ENCODE peak calls at places on chromosomes 4 and X, in ten cellular contexts. B, V, Y, C, N, W, A, F, T and K are unnamed samples.

GRCh38 chrX:88284844-88285243 is 462.2 kb upstream of the CPXCR1 start:
- DNase-seq in F (no peak), C (no peak), V (no peak), N (no peak), Y (no peak), W (no peak), A (no peak), T (no peak), B (no peak), K (no peak)

GRCh38 chr4:147733614-147734344 is 1.9 kb downstream of the ARHGAP10 start:
- DNase-seq in F (no peak), W (no peak), C (peak), V (no peak), T (no peak), Y (peak), A (no peak), N (no peak), B (no peak), K (no peak)

GRCh38 chr4:119132306-119132705 is 3.3 kb upstream of the MYOZ2 start:
- DNase-seq in A (no peak), B (no peak), N (no peak), T (no peak), V (no peak), F (no peak), W (no peak), C (no peak), Y (peak), K (no peak)

GRCh38 chr4:38333219-38333618 is 330.8 kb upstream of the KLF3 start:
- DNase-seq in C (no peak), B (no peak), N (no peak), V (no peak), T (no peak), W (no peak), F (no peak), A (no peak), Y (no peak), K (no peak)

GRCh38 chrX:41518127-41518840 is 71.1 kb downstream of the NYX start:
- DNase-seq in Y (no peak), W (no peak), N (no peak), A (no peak), T (no peak), C (no peak), B (no peak), V (no peak), F (no peak), K (no peak)

GRCh38 chr4:26238426-26238781 is 82.4 kb upstream of the RBPJ start:
- DNase-seq in A (no peak), N (no peak), W (no peak), T (no peak), C (no peak), Y (no peak), F (no peak), V (no peak), B (no peak), K (no peak)

GRCh38 chr4:41644288-41644914 is 104.1 kb downstream of the PHOX2B start:
- DNase-seq in B (peak), F (peak), A (no peak), Y (peak), C (peak), T (peak), N (peak), W (no peak), V (peak), K (no peak)

GRCh38 chr4:144531841-144532240 is 114.1 kb upstream of the HHIP start:
- DNase-seq in W (no peak), B (no peak), N (no peak), C (no peak), A (no peak), T (no peak), V (no peak), F (no peak), Y (no peak), K (no peak)

GRCh38 chr4:28482580-28482979 is 1621.9 kb downstream of the STIM2 start:
- DNase-seq in N (no peak), W (no peak), C (no peak), T (no peak), Y (no peak), F (no peak), V (no peak), A (no peak), B (no peak), K (no peak)

GRCh38 chrX:34653811-34654210 is 3.3 kb downstream of the TMEM47 start:
- DNase-seq in C (no peak), W (no peak), V (no peak), B (no peak), Y (peak), F (no peak), T (no peak), A (no peak), N (no peak), K (no peak)

GRCh38 chr4:131207589-131207988 is 1941.5 kb upstream of the PCDH10 start:
- DNase-seq in W (no peak), F (no peak), Y (no peak), A (no peak), B (no peak), T (no peak), V (no peak), C (no peak), N (no peak), K (no peak)

GRCh38 chr4:116925900-116926457 is 159.4 kb downstream of the TRAM1L1 start:
- DNase-seq in N (no peak), V (peak), Y (peak), F (peak), T (no peak), C (peak), W (no peak), A (no peak), B (peak), K (no peak)

GRCh38 chr4:116923389-116923788 is 162.0 kb downstream of the TRAM1L1 start:
- DNase-seq in C (no peak), F (no peak), W (no peak), A (no peak), B (no peak), Y (no peak), T (no peak), N (no peak), V (no peak), K (no peak)

GRCh38 chr4:116930329-116930728 is 155.0 kb downstream of the TRAM1L1 start:
- DNase-seq in T (no peak), Y (no peak), F (no peak), V (no peak), B (no peak), A (no peak), W (no peak), N (no peak), C (no peak), K (no peak)

DNA sequence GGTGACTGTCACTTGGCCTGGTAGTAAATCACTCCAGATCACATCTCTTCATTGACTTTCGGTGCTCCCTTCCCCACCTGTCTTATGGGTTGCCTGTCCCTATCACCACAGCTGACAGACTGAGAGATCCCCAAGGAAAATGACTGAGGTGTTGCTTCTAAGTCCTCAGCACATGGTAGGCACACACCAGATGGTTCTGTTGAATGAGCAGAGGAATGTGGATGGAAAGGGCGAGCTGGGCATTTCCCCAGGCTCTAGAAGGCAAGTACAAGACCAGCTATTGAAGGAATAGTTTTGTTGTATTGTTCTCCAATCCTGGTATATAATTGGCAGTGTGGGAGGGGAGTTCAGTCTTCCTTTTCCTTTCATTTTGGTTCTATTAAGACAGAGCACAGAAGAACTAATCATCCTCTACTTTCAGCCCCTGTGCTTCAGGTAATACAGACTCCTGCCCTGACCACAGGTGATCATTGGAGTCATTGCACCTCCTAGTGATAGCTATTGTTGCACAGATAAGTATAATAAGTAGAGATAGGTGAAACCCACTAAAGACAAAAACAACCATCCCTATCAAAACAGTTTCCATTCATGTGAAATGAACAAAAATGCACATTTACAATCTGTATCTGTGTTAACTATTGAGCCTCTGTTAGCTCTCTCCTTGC is 158.6 kb downstream of the TRAM1L1 start:
- DNase-seq in F (no peak), A (no peak), W (no peak), V (no peak), C (no peak), N (no peak), B (no peak), T (no peak), Y (no peak), K (no peak)
- TF ChIP-seq CTCF in F (no peak), A (no peak), W (no peak), V (no peak), C (no peak), N (no peak), B (peak), T (no peak), Y (no peak), K (no peak)

DNA sequence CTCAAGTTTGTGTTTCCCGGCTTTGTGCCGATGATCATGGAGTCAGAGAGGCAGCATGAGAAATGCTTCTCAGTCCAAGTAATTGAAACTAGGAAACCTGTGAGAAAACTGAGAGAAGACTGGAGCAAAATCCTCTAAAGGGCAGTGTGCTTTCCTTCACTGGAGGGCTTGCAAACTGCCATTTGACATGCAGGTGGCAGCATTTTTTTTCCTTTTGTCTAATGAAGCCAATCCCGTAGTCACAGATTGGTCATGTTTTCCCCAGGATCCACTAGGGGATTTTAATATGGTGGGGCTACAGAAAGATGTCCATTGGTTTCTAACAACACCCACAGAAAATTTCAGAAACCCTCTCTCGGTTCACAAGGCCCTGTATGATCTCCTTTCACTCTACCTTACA is 117.4 kb upstream of the NUDT10 start:
- DNase-seq in A (no peak), C (no peak), T (no peak), Y (no peak), W (no peak), V (no peak), N (no peak), B (no peak), F (no peak), K (no peak)
- TF ChIP-seq CTCF in A (no peak), C (no peak), T (no peak), Y (no peak), W (no peak), V (no peak), N (no peak), B (peak), F (no peak), K (no peak)

GRCh38 chr4:158710814-158711213 is 12.4 kb downstream of the PPID start:
- DNase-seq in W (no peak), C (no peak), F (no peak), N (no peak), V (no peak), B (no peak), A (no peak), T (no peak), Y (peak), K (no peak)
- TF ChIP-seq CTCF in W (no peak), C (peak), F (no peak), N (no peak), V (no peak), B (peak), A (no peak), T (no peak), Y (peak), K (peak)

GRCh38 chrX:149504226-149504914 is 736 bp downstream of the IDS start:
- DNase-seq in F (no peak), C (peak), W (no peak), Y (no peak), B (no peak), V (no peak), N (no peak), A (peak), T (no peak), K (no peak)
- TF ChIP-seq CTCF in F (no peak), C (peak), W (no peak), Y (peak), B (peak), V (no peak), N (no peak), A (peak), T (no peak), K (peak)

DNA sequence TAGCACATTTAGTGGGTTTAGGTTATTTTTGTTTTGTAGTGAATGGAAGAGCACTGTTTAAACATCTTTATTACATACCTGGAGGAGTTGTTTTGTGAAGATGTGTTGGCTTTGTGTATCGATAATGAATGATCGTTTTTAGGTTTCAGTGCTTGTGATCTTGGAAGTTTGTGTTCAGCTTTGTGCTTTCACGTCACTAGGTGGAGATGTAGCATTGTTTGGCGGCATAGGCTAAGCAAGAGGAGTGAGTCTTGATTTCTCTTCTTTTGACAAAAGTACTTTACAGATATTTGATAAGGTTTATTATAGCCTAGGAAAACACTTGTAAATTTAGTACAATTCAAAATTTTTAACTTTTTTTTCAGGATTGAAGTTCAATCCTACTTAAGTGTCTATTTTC is 50.4 kb downstream of the PDK3 start:
- DNase-seq in T (no peak), F (no peak), V (no peak), A (no peak), C (peak), B (no peak), Y (peak), W (no peak), N (no peak), K (no peak)
- TF ChIP-seq CTCF in T (no peak), F (peak), V (peak), A (no peak), C (peak), B (peak), Y (peak), W (no peak), N (no peak), K (no peak)